ENCODE peak calls at places on chromosomes 16 and 17, in six cellular contexts. O is A549, B is cardiac muscle cell, V is aorta, N is body of pancreas, G is esophagus squamous epithelium. T is an unnamed sample.

GRCh38 chr16:69494993-69495392 is 70.6 kb downstream of the CYB5B start:
- DNase-seq in O (peak), B (no peak), V (no peak), N (no peak), G (no peak), T (peak)

GRCh38 chr17:5526821-5527598 is 40.6 kb downstream of the MIS12 start:
- DNase-seq in O (peak), B (peak), V (peak), N (peak), G (no peak), T (no peak)

GRCh38 chr16:89565506-89566372 is 5.3 kb downstream of the RPL13 start:
- DNase-seq in O (peak), B (peak), V (peak), N (peak), G (no peak), T (peak)

GRCh38 chr17:7293821-7294613 is 422 bp downstream of the YBX2 start:
- DNase-seq in O (no peak), B (no peak), V (no peak), N (peak), G (no peak), T (no peak)

GRCh38 chr17:48564200-48565023 is 13.7 kb downstream of the HOXB4 start:
- DNase-seq in O (no peak), B (peak), V (no peak), N (no peak), G (no peak), T (no peak)

GRCh38 chr16:1763521-1764511 is 7.5 kb downstream of the NME3 start:
- DNase-seq in O (peak), B (peak), V (no peak), N (no peak), G (no peak), T (no peak)

GRCh38 chr16:12141556-12141955 is 165.0 kb downstream of the SNX29 start:
- DNase-seq in O (no peak), B (no peak), V (no peak), N (no peak), G (no peak), T (no peak)

GRCh38 chr16:19153876-19154275 is 14.2 kb upstream of the SYT17 start:
- DNase-seq in O (peak), B (no peak), V (no peak), N (no peak), G (no peak), T (no peak)

GRCh38 chr16:56852401-56852730 is 12.6 kb upstream of the SLC12A3 start:
- DNase-seq in O (no peak), B (no peak), V (peak), N (no peak), G (no peak), T (no peak)

GRCh38 chr16:70158261-70158939 is 15.2 kb upstream of the CLEC18C start:
- DNase-seq in O (peak), B (no peak), V (peak), N (no peak), G (no peak), T (no peak)

GRCh38 chr17:79272666-79273219 is 198.1 kb downstream of the ENGASE start:
- DNase-seq in O (peak), B (no peak), V (no peak), N (peak), G (no peak), T (no peak)

GRCh38 chr17:34254651-34255380 is at the start of gene CCL2:
- DNase-seq in O (peak), B (peak), V (peak), N (peak), G (no peak), T (peak)

GRCh38 chr17:488993-489757 is 136.6 kb upstream of the RPH3AL start:
- DNase-seq in O (peak), B (peak), V (peak), N (no peak), G (no peak), T (no peak)

GRCh38 chr17:36124879-36125824 is 21.5 kb downstream of the CCL4 start:
- DNase-seq in O (peak), B (no peak), V (no peak), N (no peak), G (no peak), T (no peak)

GRCh38 chr17:15469260-15469659 is 1.8 kb upstream of the CDRT4 start:
- DNase-seq in O (no peak), B (peak), V (no peak), N (no peak), G (no peak), T (no peak)

GRCh38 chr17:50173335-50173941 is 7.6 kb downstream of the SGCA start:
- DNase-seq in O (peak), B (peak), V (peak), N (no peak), G (no peak), T (no peak)

GRCh38 chr17:29066603-29067002 is 23.7 kb downstream of the PIPOX start:
- DNase-seq in O (no peak), B (no peak), V (no peak), N (no peak), G (no peak), T (no peak)

GRCh38 chr17:66533572-66533971 is 231.2 kb downstream of the PRKCA start:
- DNase-seq in O (no peak), B (peak), V (no peak), N (no peak), G (no peak), T (no peak)

GRCh38 chr17:78040561-78041400 is 82.3 kb downstream of the TNRC6C start:
- DNase-seq in O (peak), B (peak), V (peak), N (peak), G (no peak), T (peak)

GRCh38 chr16:86982912-86983311 is 334.3 kb downstream of the C16orf95 start:
- DNase-seq in O (no peak), B (no peak), V (no peak), N (no peak), G (no peak), T (no peak)

GRCh38 chr16:28188085-28188916 is 23.5 kb downstream of the XPO6 start:
- DNase-seq in O (no peak), B (peak), V (no peak), N (no peak), G (no peak), T (no peak)

GRCh38 chr17:78111012-78111726 is 17.4 kb downstream of the TMC6 start:
- DNase-seq in O (no peak), B (no peak), V (peak), N (no peak), G (no peak), T (no peak)

GRCh38 chr17:64455993-64456885 is 7.3 kb downstream of the MILR1 start:
- DNase-seq in O (no peak), B (no peak), V (no peak), N (no peak), G (no peak), T (no peak)

GRCh38 chr16:54501797-54502196 is 215.2 kb upstream of the IRX3 start:
- DNase-seq in O (no peak), B (no peak), V (no peak), N (no peak), G (no peak), T (no peak)

GRCh38 chr17:77327566-77328463 is 187.0 kb downstream of the SEC14L1 start:
- DNase-seq in O (no peak), B (no peak), V (no peak), N (no peak), G (no peak), T (peak)

GRCh38 chr17:58536541-58536940 is 22.1 kb upstream of the MTMR4 start:
- DNase-seq in O (no peak), B (no peak), V (no peak), N (no peak), G (no peak), T (no peak)

GRCh38 chr17:16491703-16492612 is at the start of gene LRRC75A:
- DNase-seq in O (no peak), B (peak), V (peak), N (peak), G (no peak), T (no peak)

GRCh38 chr16:88497561-88498420 is 44.7 kb downstream of the ZFPM1 start:
- DNase-seq in O (no peak), B (peak), V (no peak), N (no peak), G (no peak), T (no peak)

GRCh38 chr17:12727076-12727750 is 61.5 kb downstream of the MYOCD start:
- DNase-seq in O (peak), B (peak), V (no peak), N (no peak), G (no peak), T (no peak)

GRCh38 chr17:21358682-21359482 is 17.3 kb upstream of the KCNJ12 start:
- DNase-seq in O (peak), B (no peak), V (no peak), N (no peak), G (no peak), T (no peak)

GRCh38 chr16:26133401-26133800 is 441.6 kb downstream of the HS3ST4 start:
- DNase-seq in O (no peak), B (no peak), V (no peak), N (no peak), G (no peak), T (no peak)

GRCh38 chr16:87060026-87060986 is 256.9 kb downstream of the C16orf95 start:
- DNase-seq in O (peak), B (peak), V (no peak), N (no peak), G (no peak), T (no peak)

GRCh38 chr17:74218436-74218835 is 5.1 kb downstream of the TTYH2 start:
- DNase-seq in O (no peak), B (peak), V (no peak), N (no peak), G (no peak), T (no peak)

GRCh38 chr17:77127735-77128361 is 12.9 kb upstream of the SEC14L1 start:
- DNase-seq in O (no peak), B (peak), V (peak), N (peak), G (no peak), T (peak)

GRCh38 chr17:7840441-7840840 is 6.4 kb downstream of the KDM6B start:
- DNase-seq in O (no peak), B (no peak), V (no peak), N (no peak), G (no peak), T (no peak)

GRCh38 chr17:27810211-27810901 is 10.0 kb upstream of the NOS2 start:
- DNase-seq in O (no peak), B (no peak), V (no peak), N (no peak), G (no peak), T (no peak)

GRCh38 chr16:4655801-4656200 is 31.2 kb downstream of the MGRN1 start:
- DNase-seq in O (no peak), B (no peak), V (no peak), N (no peak), G (no peak), T (no peak)

GRCh38 chr16:81807767-81808166 is 28.7 kb downstream of the PLCG2 start:
- DNase-seq in O (no peak), B (no peak), V (no peak), N (no peak), G (no peak), T (no peak)

GRCh38 chr16:66334856-66335255 is 31.6 kb upstream of the CDH5 start:
- DNase-seq in O (no peak), B (no peak), V (no peak), N (no peak), G (no peak), T (no peak)

GRCh38 chr16:66342294-66342900 is 24.1 kb upstream of the CDH5 start:
- DNase-seq in O (peak), B (peak), V (no peak), N (no peak), G (no peak), T (no peak)

GRCh38 chr16:66332599-66332998 is 33.9 kb upstream of the CDH5 start:
- DNase-seq in O (no peak), B (no peak), V (no peak), N (no peak), G (no peak), T (no peak)

GRCh38 chr16:66335704-66336329 is 30.7 kb upstream of the CDH5 start:
- DNase-seq in O (no peak), B (peak), V (no peak), N (no peak), G (no peak), T (no peak)

GRCh38 chr16:66337434-66338188 is 28.9 kb upstream of the CDH5 start:
- DNase-seq in O (no peak), B (no peak), V (no peak), N (no peak), G (no peak), T (no peak)
- H3K27ac ChIP-seq in O (no peak), B (no peak), V (no peak), N (no peak), G (no peak), T (no peak)

GRCh38 chr17:68709995-68710780 is 109.0 kb upstream of the FAM20A start:
- DNase-seq in O (no peak), B (peak), V (no peak), N (no peak), G (no peak), T (no peak)
- H3K4me3 ChIP-seq in O (no peak), B (no peak), V (no peak), N (no peak), G (no peak), T (no peak)

GRCh38 chr17:40445769-40446468 is 2.7 kb downstream of the IGFBP4 start:
- DNase-seq in O (peak), B (peak), V (no peak), N (no peak), G (no peak), T (no peak)

GRCh38 chr17:40447148-40447644 is 3.9 kb downstream of the IGFBP4 start:
- DNase-seq in O (no peak), B (peak), V (no peak), N (no peak), G (no peak), T (no peak)

GRCh38 chr17:40443196-40443987 is at the start of gene IGFBP4:
- DNase-seq in O (peak), B (peak), V (peak), N (peak), G (no peak), T (peak)

GRCh38 chr17:40442392-40443195 is 656 bp upstream of the IGFBP4 start:
- DNase-seq in O (peak), B (no peak), V (peak), N (no peak), G (no peak), T (no peak)

GRCh38 chr17:40443988-40444899 is 994 bp downstream of the IGFBP4 start:
- DNase-seq in O (peak), B (peak), V (no peak), N (no peak), G (no peak), T (no peak)
- H3K27ac ChIP-seq in O (peak), B (no peak), V (no peak), N (no peak), G (peak), T (peak)

GRCh38 chr17:45172232-45172540 is 10.5 kb downstream of the HEXIM2 start:
- DNase-seq in O (no peak), B (no peak), V (no peak), N (no peak), G (no peak), T (no peak)
- H3K4me3 ChIP-seq in O (peak), B (no peak), V (peak), N (no peak), G (peak), T (no peak)

GRCh38 chr17:37480427-37480826 is 9.3 kb upstream of the DUSP14 start:
- DNase-seq in O (no peak), B (no peak), V (no peak), N (no peak), G (no peak), T (no peak)

GRCh38 chr17:37478187-37478586 is 11.5 kb upstream of the DUSP14 start:
- DNase-seq in O (no peak), B (peak), V (no peak), N (no peak), G (no peak), T (no peak)

GRCh38 chr17:37483311-37484039 is 6.2 kb upstream of the DUSP14 start:
- DNase-seq in O (peak), B (peak), V (no peak), N (no peak), G (no peak), T (no peak)

GRCh38 chr17:37479025-37479424 is 10.7 kb upstream of the DUSP14 start:
- DNase-seq in O (no peak), B (no peak), V (no peak), N (no peak), G (no peak), T (no peak)

DNA sequence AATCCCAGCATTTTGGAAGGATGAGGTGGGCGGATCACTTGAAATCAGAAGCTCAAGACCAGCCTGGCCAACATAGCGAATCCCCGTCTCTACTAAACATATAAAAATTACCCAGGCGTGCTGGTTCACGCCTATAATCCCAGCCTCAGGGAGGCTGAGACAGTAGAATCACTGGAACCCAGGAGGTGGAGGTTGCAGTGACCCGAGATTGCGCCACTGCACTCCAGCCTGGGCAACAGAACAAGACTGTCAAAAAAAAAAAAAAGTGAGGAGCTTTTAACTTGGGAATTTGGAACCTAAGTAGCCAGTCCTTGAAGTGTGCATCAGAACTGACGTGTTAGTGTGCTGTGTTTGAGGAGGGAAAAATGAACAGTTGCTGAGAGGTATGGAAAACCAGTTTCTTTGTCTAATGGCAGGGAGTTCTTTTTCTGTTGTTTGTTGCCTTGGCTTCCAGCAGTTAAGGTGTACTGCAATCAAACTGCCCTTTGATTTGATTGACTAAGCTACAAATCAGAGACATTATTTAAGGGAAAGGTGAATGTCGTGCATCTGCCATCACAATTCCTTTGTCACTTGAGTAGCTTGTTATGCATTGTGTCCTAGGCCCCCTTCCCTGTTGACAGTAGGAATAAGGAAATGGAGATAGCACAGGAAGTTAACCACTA is 8.6 kb upstream of the DUSP14 start:
- DNase-seq in O (no peak), B (no peak), V (no peak), N (no peak), G (no peak), T (no peak)
- H3K27ac ChIP-seq in O (no peak), B (peak), V (no peak), N (no peak), G (peak), T (no peak)

DNA sequence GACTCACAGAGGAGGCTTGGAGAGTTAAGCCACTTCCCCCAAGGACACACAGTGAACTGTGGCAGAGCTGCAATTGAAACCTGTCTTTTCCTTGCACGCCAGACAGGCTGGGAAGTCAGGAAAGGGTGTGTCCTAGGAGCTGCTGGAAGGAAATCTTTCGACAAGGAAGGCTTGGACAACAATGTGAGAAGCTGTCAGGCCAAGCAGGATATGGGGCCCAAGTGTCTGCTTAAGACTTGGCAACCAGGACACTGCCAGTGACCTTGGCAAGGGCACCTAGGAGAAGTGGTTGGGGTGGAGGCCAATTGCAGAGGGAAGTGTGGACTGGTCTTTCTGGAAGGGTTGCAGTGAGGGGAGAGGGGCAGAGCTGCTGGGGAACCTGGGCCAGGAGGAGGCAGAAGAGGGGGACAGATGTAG is 2.1 kb upstream of the CAMKK1 start:
- DNase-seq in O (peak), B (peak), V (no peak), N (peak), G (no peak), T (peak)
- H3K4me3 ChIP-seq in O (no peak), B (no peak), V (no peak), N (no peak), G (no peak), T (no peak)